ENCODE peak calls at places on chromosomes 7 and 10, in nine cellular contexts. One of them, this sample, is unnamed.

GRCh38 chr10:47287805-47288204 is 12.2 kb upstream of the GDF10 start:
- DNase-seq in HS-5: no peak
- DNase-seq in activated naive CD8-positive, alpha-beta T cell treated with anti-CD3 and anti-CD28 coated beads, Interleukin-2, amount 50 U/mL, for 16 hours: no peak
- DNase-seq in mammary epithelial cell: no peak
- DNase-seq in CD8-positive, alpha-beta memory T cell: no peak
- DNase-seq in NCI-H510A treated with DMSO at 0.1 percent for 48 hours: no peak
- DNase-seq in NCI-H1694: no peak
- DNase-seq in foreskin fibroblast: no peak
- DNase-seq in activated naive CD4-positive, alpha-beta T cell: no peak
- DNase-seq in this sample: no peak

GRCh38 chr7:33040803-33041516 is 21.6 kb downstream of the NT5C3A start:
- DNase-seq in HS-5: no peak
- DNase-seq in activated naive CD8-positive, alpha-beta T cell treated with anti-CD3 and anti-CD28 coated beads, Interleukin-2, amount 50 U/mL, for 16 hours: peak; percentile 15
- DNase-seq in mammary epithelial cell: peak; percentile 90
- DNase-seq in CD8-positive, alpha-beta memory T cell: peak; percentile 68
- DNase-seq in NCI-H510A treated with DMSO at 0.1 percent for 48 hours: no peak
- DNase-seq in NCI-H1694: no peak
- DNase-seq in foreskin fibroblast: peak; percentile 28
- DNase-seq in activated naive CD4-positive, alpha-beta T cell: peak; percentile 31
- DNase-seq in this sample: peak; percentile 70

GRCh38 chr7:46173526-46174191 is 252.6 kb upstream of the IGFBP3 start:
- DNase-seq in HS-5: no peak
- DNase-seq in activated naive CD8-positive, alpha-beta T cell treated with anti-CD3 and anti-CD28 coated beads, Interleukin-2, amount 50 U/mL, for 16 hours: no peak
- DNase-seq in mammary epithelial cell: no peak
- DNase-seq in CD8-positive, alpha-beta memory T cell: no peak
- DNase-seq in NCI-H510A treated with DMSO at 0.1 percent for 48 hours: no peak
- DNase-seq in NCI-H1694: no peak
- DNase-seq in foreskin fibroblast: peak; percentile 17
- DNase-seq in activated naive CD4-positive, alpha-beta T cell: no peak
- DNase-seq in this sample: no peak

GRCh38 chr10:132589015-132589414 is 51.4 kb downstream of the INPP5A start:
- DNase-seq in HS-5: no peak
- DNase-seq in activated naive CD8-positive, alpha-beta T cell treated with anti-CD3 and anti-CD28 coated beads, Interleukin-2, amount 50 U/mL, for 16 hours: no peak
- DNase-seq in mammary epithelial cell: no peak
- DNase-seq in CD8-positive, alpha-beta memory T cell: no peak
- DNase-seq in NCI-H510A treated with DMSO at 0.1 percent for 48 hours: no peak
- DNase-seq in NCI-H1694: no peak
- DNase-seq in foreskin fibroblast: no peak
- DNase-seq in activated naive CD4-positive, alpha-beta T cell: no peak
- DNase-seq in this sample: no peak

GRCh38 chr10:57202356-57202755 is 841.3 kb upstream of the ZWINT start:
- DNase-seq in HS-5: no peak
- DNase-seq in activated naive CD8-positive, alpha-beta T cell treated with anti-CD3 and anti-CD28 coated beads, Interleukin-2, amount 50 U/mL, for 16 hours: no peak
- DNase-seq in mammary epithelial cell: no peak
- DNase-seq in CD8-positive, alpha-beta memory T cell: no peak
- DNase-seq in NCI-H510A treated with DMSO at 0.1 percent for 48 hours: no peak
- DNase-seq in NCI-H1694: no peak
- DNase-seq in foreskin fibroblast: no peak
- DNase-seq in activated naive CD4-positive, alpha-beta T cell: no peak
- DNase-seq in this sample: no peak

GRCh38 chr7:130695840-130696239 is 9.5 kb upstream of the TSGA13 start:
- DNase-seq in HS-5: peak; percentile 6
- DNase-seq in activated naive CD8-positive, alpha-beta T cell treated with anti-CD3 and anti-CD28 coated beads, Interleukin-2, amount 50 U/mL, for 16 hours: no peak
- DNase-seq in mammary epithelial cell: peak; percentile 6
- DNase-seq in CD8-positive, alpha-beta memory T cell: no peak
- DNase-seq in NCI-H510A treated with DMSO at 0.1 percent for 48 hours: no peak
- DNase-seq in NCI-H1694: peak; percentile 31
- DNase-seq in foreskin fibroblast: peak; percentile 65
- DNase-seq in activated naive CD4-positive, alpha-beta T cell: no peak
- DNase-seq in this sample: no peak

GRCh38 chr10:47152861-47153349 is 147.1 kb upstream of the GDF10 start:
- DNase-seq in HS-5: peak; percentile 11
- DNase-seq in activated naive CD8-positive, alpha-beta T cell treated with anti-CD3 and anti-CD28 coated beads, Interleukin-2, amount 50 U/mL, for 16 hours: no peak
- DNase-seq in mammary epithelial cell: peak; percentile 89
- DNase-seq in CD8-positive, alpha-beta memory T cell: no peak
- DNase-seq in NCI-H510A treated with DMSO at 0.1 percent for 48 hours: no peak
- DNase-seq in NCI-H1694: no peak
- DNase-seq in foreskin fibroblast: peak; percentile 36
- DNase-seq in activated naive CD4-positive, alpha-beta T cell: no peak
- DNase-seq in this sample: no peak

GRCh38 chr7:4769753-4770152 is 5.7 kb upstream of the AP5Z1 start:
- DNase-seq in HS-5: no peak
- DNase-seq in activated naive CD8-positive, alpha-beta T cell treated with anti-CD3 and anti-CD28 coated beads, Interleukin-2, amount 50 U/mL, for 16 hours: no peak
- DNase-seq in mammary epithelial cell: no peak
- DNase-seq in CD8-positive, alpha-beta memory T cell: no peak
- DNase-seq in NCI-H510A treated with DMSO at 0.1 percent for 48 hours: no peak
- DNase-seq in NCI-H1694: no peak
- DNase-seq in foreskin fibroblast: no peak
- DNase-seq in activated naive CD4-positive, alpha-beta T cell: no peak
- DNase-seq in this sample: no peak

GRCh38 chr10:91159254-91159783 is 61.1 kb upstream of the PCGF5 start:
- DNase-seq in HS-5: no peak
- DNase-seq in activated naive CD8-positive, alpha-beta T cell treated with anti-CD3 and anti-CD28 coated beads, Interleukin-2, amount 50 U/mL, for 16 hours: no peak
- DNase-seq in mammary epithelial cell: no peak
- DNase-seq in CD8-positive, alpha-beta memory T cell: no peak
- DNase-seq in NCI-H510A treated with DMSO at 0.1 percent for 48 hours: no peak
- DNase-seq in NCI-H1694: no peak
- DNase-seq in foreskin fibroblast: peak; percentile 49
- DNase-seq in activated naive CD4-positive, alpha-beta T cell: no peak
- DNase-seq in this sample: no peak

GRCh38 chr10:110430369-110431273 is 67.1 kb upstream of the DUSP5 start:
- DNase-seq in HS-5: no peak
- DNase-seq in activated naive CD8-positive, alpha-beta T cell treated with anti-CD3 and anti-CD28 coated beads, Interleukin-2, amount 50 U/mL, for 16 hours: no peak
- DNase-seq in mammary epithelial cell: no peak
- DNase-seq in CD8-positive, alpha-beta memory T cell: no peak
- DNase-seq in NCI-H510A treated with DMSO at 0.1 percent for 48 hours: no peak
- DNase-seq in NCI-H1694: no peak
- DNase-seq in foreskin fibroblast: peak; percentile 46
- DNase-seq in activated naive CD4-positive, alpha-beta T cell: no peak
- DNase-seq in this sample: no peak

GRCh38 chr10:86071758-86072157 is 294.8 kb downstream of the GRID1 start:
- DNase-seq in HS-5: no peak
- DNase-seq in activated naive CD8-positive, alpha-beta T cell treated with anti-CD3 and anti-CD28 coated beads, Interleukin-2, amount 50 U/mL, for 16 hours: no peak
- DNase-seq in mammary epithelial cell: no peak
- DNase-seq in CD8-positive, alpha-beta memory T cell: no peak
- DNase-seq in NCI-H510A treated with DMSO at 0.1 percent for 48 hours: no peak
- DNase-seq in NCI-H1694: no peak
- DNase-seq in foreskin fibroblast: no peak
- DNase-seq in activated naive CD4-positive, alpha-beta T cell: no peak
- DNase-seq in this sample: no peak

GRCh38 chr7:145036592-145037386 is 200.9 kb upstream of the TPK1 start:
- DNase-seq in HS-5: no peak
- DNase-seq in activated naive CD8-positive, alpha-beta T cell treated with anti-CD3 and anti-CD28 coated beads, Interleukin-2, amount 50 U/mL, for 16 hours: no peak
- DNase-seq in mammary epithelial cell: peak; percentile 25
- DNase-seq in CD8-positive, alpha-beta memory T cell: peak; percentile 1
- DNase-seq in NCI-H510A treated with DMSO at 0.1 percent for 48 hours: peak; percentile 4
- DNase-seq in NCI-H1694: peak; percentile 77
- DNase-seq in foreskin fibroblast: peak; percentile 4
- DNase-seq in activated naive CD4-positive, alpha-beta T cell: peak; percentile 3
- DNase-seq in this sample: peak; percentile 14